ENCODE peak calls at places on chromosomes 12 and 14, in six cellular contexts. Q is GM12878, M is A549, G is K562, J is HepG2, N is upper lobe of left lung. X is an unnamed sample. For H3K4me1, the result is how much of the 10 kb centered on the place peaks cover.

GRCh38 chr12:120119395-120119973 is 2.9 kb upstream of the RAB35 start:
- ATAC-seq in Q (peak), G (no peak), M (peak), J (no peak), N (no peak), X (no peak)

GRCh38 chr12:27615331-27615891 is 80.8 kb upstream of the REP15 start:
- ATAC-seq in Q (no peak), J (no peak), N (no peak), G (no peak), M (peak), X (no peak)

GRCh38 chr12:71610036-71610795 is 53.4 kb downstream of the ZFC3H1 start:
- ATAC-seq in N (no peak), G (no peak), J (no peak), Q (no peak), M (no peak), X (no peak)

GRCh38 chr14:25526290-25526689 is 476.3 kb upstream of the STXBP6 start:
- ATAC-seq in M (no peak), J (no peak), N (no peak), Q (no peak), G (no peak), X (no peak)

GRCh38 chr12:99027491-99027890 is 382.4 kb downstream of the APAF1 start:
- ATAC-seq in N (no peak), M (no peak), J (no peak), Q (peak), G (no peak), X (no peak)

GRCh38 chr14:99733551-99734405 is 49.7 kb downstream of the CYP46A1 start:
- ATAC-seq in G (peak), J (no peak), Q (no peak), M (no peak), N (no peak), X (no peak)

GRCh38 chr12:68638721-68639395 is 28.2 kb downstream of the RAP1B start:
- ATAC-seq in G (no peak), J (no peak), Q (peak), N (no peak), M (no peak), X (no peak)

GRCh38 chr12:123763093-123763492 is 992 bp downstream of the DNAH10 start:
- ATAC-seq in G (no peak), Q (no peak), J (peak), N (peak), M (peak), X (no peak)

GRCh38 chr12:14190694-14191093 is 174.8 kb upstream of the ATF7IP start:
- ATAC-seq in Q (no peak), M (no peak), G (no peak), N (no peak), J (no peak), X (no peak)

GRCh38 chr14:61653507-61653906 is 41.8 kb upstream of the HIF1A start:
- ATAC-seq in M (peak), N (peak), Q (no peak), J (no peak), G (no peak), X (peak)

GRCh38 chr12:12686925-12687324 is 9.1 kb downstream of the GPR19 start:
- ATAC-seq in Q (no peak), G (no peak), M (no peak), N (no peak), J (no peak), X (peak)

GRCh38 chr12:112716099-112717093 is 75.2 kb upstream of the RPH3A start:
- ATAC-seq in J (peak), M (peak), N (no peak), G (peak), Q (peak), X (no peak)

GRCh38 chr12:14654416-14654815 is 42.0 kb downstream of the GUCY2C start:
- ATAC-seq in M (no peak), N (no peak), Q (no peak), J (no peak), G (no peak), X (no peak)

GRCh38 chr14:82388488-82388887 is 854.8 kb upstream of the SEL1L start:
- ATAC-seq in J (no peak), G (no peak), M (no peak), N (no peak), Q (no peak), X (no peak)

GRCh38 chr12:1481919-1482318 is 112.5 kb downstream of the FBXL14 start:
- ATAC-seq in J (no peak), M (no peak), N (no peak), Q (no peak), G (no peak), X (no peak)

GRCh38 chr12:130121246-130122005 is 40.8 kb upstream of the FZD10 start:
- ATAC-seq in M (no peak), G (no peak), N (no peak), Q (no peak), J (no peak), X (no peak)

GRCh38 chr14:36604757-36605505 is 22.5 kb upstream of the NKX2-8 start:
- ATAC-seq in M (peak), J (peak), G (peak), N (peak), Q (peak), X (no peak)

GRCh38 chr14:105077649-105077995 is 12.4 kb upstream of the GPR132 start:
- ATAC-seq in M (peak), Q (no peak), J (no peak), G (no peak), N (no peak), X (no peak)

GRCh38 chr14:67359775-67360468 is at the start of the genes ATP6V1D and EIF2S1:
- ATAC-seq in M (peak), Q (peak), G (peak), N (peak), J (peak), X (peak)
- TF ChIP-seq EP300 in M (no peak), Q (no peak), G (peak), N (no peak), J (no peak), X (no peak)

GRCh38 chr14:96095581-96096476 is 56.7 kb downstream of the C14orf132 start:
- ATAC-seq in N (peak), Q (no peak), J (peak), G (no peak), M (peak), X (peak)
- H3K4me1 ChIP-seq in N (under half), Q (under half), J (under half), G (under half), M (half or more), X (under half)

DNA sequence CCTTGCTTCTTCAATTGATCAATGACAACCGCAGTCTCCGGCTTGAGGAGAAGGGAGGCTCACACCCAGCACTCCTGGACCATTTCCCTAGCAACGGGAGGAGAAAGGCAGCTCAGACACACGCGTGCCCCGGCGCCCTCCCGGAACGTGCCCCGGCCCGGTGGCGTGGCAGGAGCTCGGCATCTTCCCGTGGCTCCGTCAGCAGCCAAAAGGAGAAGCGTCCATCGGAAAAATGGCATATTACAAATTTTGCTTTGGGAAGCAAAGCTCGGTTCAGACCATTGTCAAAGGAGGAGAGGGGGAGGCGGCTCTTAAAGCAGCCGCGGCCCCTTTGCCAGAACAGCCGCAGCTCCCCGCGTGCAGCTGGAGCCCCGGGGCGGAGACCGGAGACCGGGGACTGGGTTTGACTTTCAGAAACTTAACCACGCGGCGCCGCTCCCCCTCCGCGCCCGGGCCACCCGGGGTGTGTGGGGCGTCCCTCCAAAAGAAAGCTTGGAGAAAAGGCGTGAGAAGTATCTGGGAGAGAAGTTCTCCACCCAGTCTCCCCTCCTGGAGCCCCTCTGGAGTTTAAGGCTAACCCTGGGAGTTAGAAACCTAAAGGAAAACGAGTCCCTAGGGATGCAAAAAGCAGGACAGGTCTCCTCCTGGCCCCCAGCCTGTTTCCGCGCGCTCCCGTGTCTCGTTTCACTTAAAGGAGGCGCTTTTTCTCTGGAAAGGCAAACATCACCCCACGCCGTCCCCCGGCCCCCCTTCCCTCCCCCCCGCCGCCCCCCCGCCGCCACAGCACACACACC is 532 bp downstream of the PPFIA2 start:
- ATAC-seq in Q (peak), J (peak), G (no peak), N (no peak), M (peak), X (peak)
- H3K27ac ChIP-seq in Q (no peak), J (no peak), G (no peak), N (no peak), M (no peak), X (no peak)

GRCh38 chr12:56635539-56636117 is 5.5 kb upstream of the BAZ2A start:
- ATAC-seq in M (peak), J (peak), N (no peak), G (no peak), Q (peak), X (no peak)
- TF ChIP-seq EP300 in M (no peak), J (no peak), N (no peak), G (no peak), Q (no peak), X (no peak)

DNA sequence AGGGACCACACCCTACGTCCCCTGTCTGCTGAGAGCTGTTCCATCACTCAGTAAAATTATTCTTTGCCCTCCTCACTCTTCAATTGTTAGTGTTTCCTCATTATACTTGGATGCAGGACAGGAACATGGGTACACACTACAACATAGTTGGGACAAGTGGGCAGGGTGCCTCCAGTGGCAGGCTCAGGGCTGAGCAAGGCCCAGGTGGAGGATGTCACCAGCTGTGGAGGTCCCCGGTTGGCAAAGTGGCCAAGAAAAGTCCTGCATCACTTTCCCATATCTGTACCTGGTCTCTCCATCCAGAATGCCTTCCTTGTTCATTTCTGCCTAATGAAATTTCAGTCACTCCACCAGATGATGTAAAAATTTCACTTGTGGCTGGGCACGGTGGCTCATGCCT is 72.7 kb upstream of the PPP4R3A start:
- ATAC-seq in N (no peak), G (no peak), J (peak), M (no peak), Q (no peak), X (no peak)
- H3K4me1 ChIP-seq in N (under half), G (under half), J (under half), M (under half), Q (under half), X (under half)

DNA sequence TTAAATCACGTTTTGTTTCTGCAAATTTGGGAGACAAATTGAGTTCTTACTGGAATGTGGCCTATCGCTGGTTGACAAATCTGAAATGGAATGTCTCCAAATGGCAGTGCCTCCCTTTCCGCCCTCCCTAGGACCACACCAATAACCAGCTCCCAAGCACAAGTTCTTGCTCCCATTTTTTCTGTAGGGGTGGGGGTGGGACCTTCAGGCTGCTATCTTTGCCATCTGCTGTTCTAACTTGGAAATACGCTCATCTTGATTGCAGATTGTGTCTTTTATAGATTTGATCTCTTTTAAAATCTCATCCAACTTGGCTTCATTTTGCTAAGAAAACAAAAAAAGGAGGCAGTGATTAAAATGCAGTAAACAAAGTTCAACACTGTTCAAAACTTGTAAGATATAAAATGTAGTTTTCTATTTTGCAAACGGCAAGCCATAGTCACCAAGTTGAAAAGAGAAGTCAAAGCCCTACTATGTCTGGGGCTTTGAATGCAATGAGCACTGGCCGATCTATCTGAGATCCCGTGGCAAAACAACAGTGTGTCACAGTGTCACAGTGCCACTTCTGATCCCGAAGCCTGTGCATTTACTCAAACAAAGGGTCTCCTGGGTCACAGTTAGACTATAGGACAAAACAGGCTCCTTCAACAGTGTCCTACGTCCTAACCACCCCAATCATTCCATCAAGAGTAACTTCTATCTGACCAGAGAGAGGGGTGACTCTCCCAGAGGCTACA is 13.7 kb upstream of the SELPLG start:
- ATAC-seq in M (peak), G (no peak), Q (no peak), N (no peak), J (no peak), X (no peak)
- H3K27ac ChIP-seq in M (peak), G (no peak), Q (no peak), N (peak), J (no peak), X (peak)

GRCh38 chr12:80556566-80556965 is 112.5 kb downstream of the PTPRQ start:
- ATAC-seq in J (no peak), G (no peak), M (no peak), N (no peak), Q (no peak), X (no peak)

GRCh38 chr12:80551897-80552296 is 107.9 kb downstream of the PTPRQ start:
- ATAC-seq in M (peak), Q (no peak), J (no peak), G (no peak), N (no peak), X (peak)

DNA sequence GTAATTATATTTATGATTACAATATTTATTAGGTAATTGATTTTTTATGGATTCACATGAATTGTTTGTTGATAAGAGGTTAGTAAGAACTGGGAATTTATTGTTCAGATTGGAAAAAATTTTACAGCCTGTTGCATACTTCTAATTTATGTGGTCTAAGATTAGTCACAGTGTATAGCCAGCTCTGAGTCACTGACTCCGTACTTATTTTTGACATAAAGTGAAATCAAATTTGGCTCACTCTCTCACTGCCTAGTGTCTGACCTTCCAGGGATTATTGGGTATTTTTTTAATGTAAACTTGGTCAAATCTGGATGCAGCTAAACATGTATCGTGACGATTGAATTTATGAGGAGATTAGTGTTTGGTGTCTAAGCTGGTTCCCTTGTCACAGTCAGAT is 109.3 kb downstream of the PTPRQ start:
- ATAC-seq in J (no peak), G (no peak), Q (no peak), M (peak), N (no peak), X (no peak)
- TF ChIP-seq EP300 in J (no peak), G (no peak), Q (no peak), M (no peak), N (no peak), X (no peak)

GRCh38 chr14:68944162-68944561 is 34.9 kb downstream of the ACTN1 start:
- ATAC-seq in M (no peak), N (no peak), G (no peak), J (no peak), Q (no peak), X (no peak)
- H3K4me1 ChIP-seq in M (half or more), N (under half), G (under half), J (half or more), Q (under half), X (half or more)

DNA sequence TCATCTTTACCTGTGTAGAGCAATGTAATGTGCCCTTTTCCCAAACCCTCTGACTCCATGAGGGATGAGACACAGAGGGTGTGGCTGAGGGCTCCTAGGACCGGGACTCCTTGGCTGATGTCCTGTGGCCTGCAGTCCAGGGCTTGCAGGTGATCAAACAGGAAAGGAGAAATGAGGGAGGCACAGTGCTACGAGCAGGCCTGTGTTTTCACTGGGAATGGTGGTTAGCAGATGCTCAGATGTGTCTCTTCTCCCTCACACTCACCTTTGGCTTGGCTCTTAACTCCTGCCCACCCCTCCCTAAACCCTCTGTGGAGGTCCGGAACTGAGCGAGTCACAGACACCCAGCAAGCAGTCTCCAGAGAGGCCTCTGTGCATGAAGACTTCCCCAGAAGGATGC is 254.4 kb downstream of the DAD1 start:
- ATAC-seq in N (no peak), J (peak), M (peak), G (no peak), Q (no peak), X (no peak)
- H3K27ac ChIP-seq in N (no peak), J (no peak), M (peak), G (no peak), Q (no peak), X (no peak)

GRCh38 chr12:76023069-76023690 is 8.4 kb downstream of the PHLDA1 start:
- ATAC-seq in Q (no peak), N (no peak), J (peak), G (no peak), M (peak), X (no peak)

GRCh38 chr12:76018672-76019071 is 12.9 kb downstream of the PHLDA1 start:
- ATAC-seq in G (no peak), J (no peak), Q (no peak), N (peak), M (no peak), X (no peak)

GRCh38 chr12:76020281-76020680 is 11.3 kb downstream of the PHLDA1 start:
- ATAC-seq in G (peak), M (peak), N (peak), J (peak), Q (peak), X (peak)

GRCh38 chr12:76018111-76018510 is 13.5 kb downstream of the PHLDA1 start:
- ATAC-seq in G (no peak), Q (no peak), M (peak), J (peak), N (peak), X (no peak)

DNA sequence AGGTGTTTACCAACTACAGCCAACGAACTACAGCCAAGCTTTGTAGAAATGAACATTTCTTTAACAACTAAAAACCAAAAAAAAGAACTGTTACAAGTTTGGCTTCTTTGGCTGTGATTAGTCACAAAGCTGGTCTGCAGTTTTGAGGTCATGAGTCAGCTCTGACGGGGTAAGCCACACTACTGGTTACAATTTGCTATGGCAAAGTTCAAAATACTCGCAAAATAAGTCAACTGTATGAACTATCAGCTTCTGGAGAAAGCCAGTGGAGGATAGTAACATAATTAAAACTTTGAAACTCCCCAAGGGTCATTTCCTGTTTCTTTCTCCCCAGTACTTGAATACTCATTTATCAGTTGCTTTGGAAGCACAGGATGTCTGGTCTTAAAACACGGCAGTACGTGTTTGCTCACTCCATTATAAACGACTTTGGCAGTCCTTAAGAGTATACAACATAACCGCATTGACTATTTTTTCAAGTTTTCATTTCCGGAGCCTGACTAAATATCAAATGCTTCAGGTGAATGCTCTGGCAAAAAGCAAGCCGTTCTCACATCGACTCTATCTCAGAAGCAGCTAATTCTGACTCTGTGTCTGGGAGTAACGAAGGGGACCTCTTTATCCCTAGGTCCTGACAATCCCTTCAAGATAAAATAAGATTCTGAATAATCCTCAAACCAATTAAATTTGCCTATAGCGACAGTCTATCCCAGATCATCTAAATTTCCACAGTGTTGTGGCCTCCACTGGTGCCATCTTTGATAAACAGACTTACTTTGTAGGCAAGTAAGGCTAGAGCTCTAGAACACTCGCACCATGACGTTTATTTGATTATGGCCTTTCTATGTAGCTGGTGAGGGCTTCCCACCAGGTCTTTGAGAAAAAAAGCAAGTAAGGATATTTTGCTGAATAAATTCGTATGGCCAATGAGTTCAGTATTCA is 10.6 kb downstream of the PHLDA1 start:
- ATAC-seq in G (peak), N (peak), M (peak), J (no peak), Q (peak), X (peak)
- TF ChIP-seq EP300 in G (no peak), N (no peak), M (no peak), J (no peak), Q (no peak), X (no peak)